ENCODE peak calls at places on chromosomes 11 and 22, in six cellular contexts. L is right atrium auricular region, X is brain microvascular endothelial cell, R is transverse colon, Q is H9, P is IMR-90. W is an unnamed sample.

GRCh38 chr11:10204021-10204420 is 90.0 kb downstream of the SBF2 start:
- DNase-seq in L (no peak), X (no peak), R (no peak), Q (no peak), P (no peak), W (no peak)

GRCh38 chr22:28299760-28300159 is 379.9 kb downstream of the TTC28 start:
- DNase-seq in L (peak), X (no peak), R (no peak), Q (no peak), P (peak), W (no peak)

GRCh38 chr22:21984793-21985192 is 2.2 kb upstream of the TOP3B start:
- DNase-seq in L (no peak), X (peak), R (no peak), Q (peak), P (peak), W (no peak)

GRCh38 chr22:23240639-23241389 is 60.5 kb downstream of the BCR start:
- DNase-seq in L (no peak), X (no peak), R (no peak), Q (peak), P (no peak), W (no peak)

GRCh38 chr11:69007978-69008381 is 5.1 kb downstream of the MRGPRF start:
- DNase-seq in L (no peak), X (no peak), R (no peak), Q (peak), P (peak), W (no peak)

GRCh38 chr22:36103891-36104290 is 56.7 kb downstream of the APOL3 start:
- DNase-seq in L (no peak), X (no peak), R (no peak), Q (no peak), P (no peak), W (no peak)

GRCh38 chr11:65580756-65581155 is 4.9 kb downstream of the EHBP1L1 start:
- DNase-seq in L (no peak), X (no peak), R (no peak), Q (no peak), P (no peak), W (no peak)

GRCh38 chr11:978781-979180 is 53.1 kb downstream of the AP2A2 start:
- DNase-seq in L (no peak), X (no peak), R (no peak), Q (no peak), P (no peak), W (no peak)

GRCh38 chr11:24634606-24635160 is 137.8 kb downstream of the LUZP2 start:
- DNase-seq in L (no peak), X (no peak), R (no peak), Q (no peak), P (no peak), W (no peak)

GRCh38 chr11:86509579-86509978 is 134.9 kb downstream of the CCDC81 start:
- DNase-seq in L (no peak), X (no peak), R (no peak), Q (no peak), P (no peak), W (no peak)

GRCh38 chr22:46072981-46073682 is 77.2 kb upstream of the PPARA start:
- DNase-seq in L (no peak), X (no peak), R (peak), Q (no peak), P (no peak), W (no peak)

GRCh38 chr11:124274000-124274399 is 17.8 kb downstream of the OR8G5 start:
- DNase-seq in L (no peak), X (no peak), R (no peak), Q (no peak), P (no peak), W (no peak)

GRCh38 chr11:124276081-124276480 is 19.9 kb downstream of the OR8G5 start:
- DNase-seq in L (no peak), X (no peak), R (no peak), Q (no peak), P (peak), W (no peak)

GRCh38 chr11:124278261-124278660 is 22.1 kb downstream of the OR8G5 start:
- DNase-seq in L (no peak), X (no peak), R (no peak), Q (no peak), P (peak), W (no peak)

GRCh38 chr11:124277207-124277606 is 21.0 kb downstream of the OR8G5 start:
- DNase-seq in L (no peak), X (no peak), R (no peak), Q (peak), P (no peak), W (no peak)

GRCh38 chr11:124277809-124278208 is 21.6 kb downstream of the OR8G5 start:
- DNase-seq in L (no peak), X (no peak), R (no peak), Q (peak), P (no peak), W (no peak)
- TF ChIP-seq CTCF in L (no peak), X (peak), R (peak), Q (peak), P (no peak), W (no peak)

GRCh38 chr11:44453213-44453612 is 112.2 kb upstream of the CD82 start:
- DNase-seq in L (no peak), X (no peak), R (no peak), Q (no peak), P (no peak), W (no peak)

GRCh38 chr11:44454686-44455085 is 110.8 kb upstream of the CD82 start:
- DNase-seq in L (no peak), X (no peak), R (no peak), Q (no peak), P (no peak), W (no peak)

GRCh38 chr11:44453871-44454270 is 111.6 kb upstream of the CD82 start:
- DNase-seq in L (no peak), X (no peak), R (no peak), Q (no peak), P (no peak), W (no peak)

GRCh38 chr11:44457862-44458261 is 107.6 kb upstream of the CD82 start:
- DNase-seq in L (no peak), X (no peak), R (no peak), Q (no peak), P (no peak), W (no peak)

DNA sequence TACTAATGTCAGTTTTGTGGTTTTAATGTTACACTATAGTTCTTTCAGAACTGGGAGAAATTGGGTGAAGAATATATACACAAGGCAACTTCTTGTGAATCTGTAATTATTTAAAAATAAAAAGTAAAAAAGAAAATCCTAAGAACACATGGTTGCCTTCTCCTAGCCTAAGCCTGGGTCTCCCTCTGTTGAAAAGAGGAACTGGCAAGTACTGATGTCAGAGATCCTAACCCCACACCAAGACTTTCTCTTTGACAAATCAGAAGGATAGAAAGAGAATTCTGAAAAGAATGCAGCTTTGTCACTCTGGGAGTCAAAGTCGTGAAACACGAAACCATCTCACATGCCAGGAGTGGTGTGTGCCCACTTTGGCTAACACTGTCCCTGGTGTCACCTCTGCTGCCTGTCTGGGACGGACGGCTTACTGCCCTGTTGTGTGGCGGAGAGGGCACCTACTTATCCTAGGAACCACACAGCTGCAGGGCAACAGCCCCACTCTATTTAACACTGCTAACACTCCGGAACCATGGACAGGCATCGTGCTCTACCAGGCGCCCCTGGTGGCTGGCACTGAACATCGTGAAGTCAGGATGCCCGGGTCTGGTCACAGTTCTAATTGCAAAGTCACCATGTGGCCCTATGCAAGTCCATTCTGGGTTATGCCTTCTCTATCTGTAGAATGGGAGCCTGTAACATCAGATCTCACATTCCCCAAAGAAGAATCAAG is 108.8 kb upstream of the CD82 start:
- DNase-seq in L (no peak), X (no peak), R (no peak), Q (no peak), P (no peak), W (no peak)
- TF ChIP-seq CTCF in L (no peak), X (peak), R (no peak), Q (peak), P (peak), W (peak)

GRCh38 chr11:46277623-46278386 is at the start of gene CREB3L1:
- DNase-seq in L (no peak), X (no peak), R (peak), Q (peak), P (no peak), W (peak)

GRCh38 chr11:46275964-46276641 is 1.4 kb upstream of the CREB3L1 start:
- DNase-seq in L (no peak), X (no peak), R (peak), Q (no peak), P (no peak), W (no peak)

GRCh38 chr11:46277313-46277622 is 194 bp upstream of the CREB3L1 start:
- DNase-seq in L (no peak), X (peak), R (no peak), Q (no peak), P (peak), W (no peak)

GRCh38 chr11:46279393-46280099 is 2.1 kb downstream of the CREB3L1 start:
- DNase-seq in L (peak), X (peak), R (peak), Q (no peak), P (peak), W (no peak)

GRCh38 chr11:46278387-46279173 is 1.1 kb downstream of the CREB3L1 start:
- DNase-seq in L (no peak), X (peak), R (peak), Q (peak), P (peak), W (peak)
- TF ChIP-seq CTCF in L (peak), X (peak), R (peak), Q (peak), P (peak), W (peak)

DNA sequence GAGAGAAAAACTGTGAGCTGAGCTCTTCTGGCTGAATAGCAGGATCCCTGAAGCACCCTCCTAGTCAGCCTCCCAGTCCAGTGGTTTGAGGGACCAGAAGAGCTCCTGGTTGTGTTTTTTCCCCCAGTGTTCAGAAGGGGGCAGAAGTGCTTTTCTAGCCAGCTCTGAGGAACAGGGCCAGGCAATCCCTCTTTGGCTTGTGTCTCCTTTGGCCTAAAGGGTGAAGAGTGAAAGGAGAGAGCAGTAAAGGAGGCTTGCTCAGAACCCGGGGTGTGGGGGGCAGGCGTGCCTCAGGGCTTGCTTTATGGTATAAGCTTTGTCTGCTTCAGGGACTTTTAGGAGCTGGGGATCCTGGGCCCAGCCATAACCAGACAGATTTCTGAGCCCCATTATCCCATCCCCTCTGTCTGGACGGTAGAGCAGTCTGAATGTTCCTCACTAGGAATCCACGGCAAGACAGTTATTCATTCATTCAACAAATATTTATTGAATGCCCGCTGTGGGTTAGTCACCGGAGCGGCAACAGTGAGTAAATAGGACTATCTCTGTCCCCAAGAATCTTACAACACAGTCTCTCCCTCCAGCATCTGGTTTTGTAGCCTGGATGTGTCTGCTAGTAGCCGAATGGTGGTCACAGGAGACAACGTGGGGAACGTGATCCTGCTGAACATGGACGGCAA is 14.5 kb downstream of the ACP2 start:
- DNase-seq in L (no peak), X (peak), R (peak), Q (peak), P (peak), W (no peak)
- TF ChIP-seq CTCF in L (peak), X (peak), R (no peak), Q (peak), P (peak), W (no peak)

DNA sequence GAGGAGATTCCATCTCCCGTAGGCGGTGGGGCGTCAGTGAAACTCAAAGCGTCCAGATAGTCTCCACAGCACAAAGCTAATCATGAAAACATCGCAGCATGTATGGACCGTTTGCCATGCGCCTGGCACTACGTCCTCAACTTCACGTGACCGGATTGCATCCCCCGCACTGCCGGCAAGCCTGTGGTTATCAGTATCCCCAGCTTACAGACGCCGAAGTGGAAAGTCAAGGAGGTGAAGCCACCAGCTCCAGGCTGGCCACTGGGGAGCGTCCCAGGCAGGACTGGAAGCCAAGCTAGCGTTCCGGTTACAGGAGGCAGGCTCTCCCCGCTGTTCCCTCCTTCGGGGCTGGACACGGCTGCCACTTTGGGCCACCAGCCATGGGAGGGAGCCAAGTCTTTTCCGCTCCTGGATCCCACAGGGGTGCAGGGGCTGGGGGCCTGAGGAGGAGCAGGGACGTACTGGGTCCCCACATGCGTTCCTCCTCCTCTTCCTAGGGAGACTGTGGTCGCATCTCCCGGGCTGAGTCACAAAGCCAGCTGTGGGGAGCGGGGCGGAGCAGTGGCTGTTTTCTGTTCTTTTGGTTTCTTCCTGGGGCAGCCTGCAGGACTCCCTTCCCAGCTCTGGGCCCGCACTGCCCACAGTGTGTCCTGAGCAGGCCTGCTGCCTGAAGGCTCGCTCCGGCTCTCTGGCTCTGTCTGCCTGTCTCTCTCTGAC is 4.3 kb upstream of the OSBPL5 start:
- DNase-seq in L (no peak), X (peak), R (peak), Q (peak), P (peak), W (no peak)
- TF ChIP-seq CTCF in L (no peak), X (no peak), R (no peak), Q (peak), P (peak), W (no peak)

DNA sequence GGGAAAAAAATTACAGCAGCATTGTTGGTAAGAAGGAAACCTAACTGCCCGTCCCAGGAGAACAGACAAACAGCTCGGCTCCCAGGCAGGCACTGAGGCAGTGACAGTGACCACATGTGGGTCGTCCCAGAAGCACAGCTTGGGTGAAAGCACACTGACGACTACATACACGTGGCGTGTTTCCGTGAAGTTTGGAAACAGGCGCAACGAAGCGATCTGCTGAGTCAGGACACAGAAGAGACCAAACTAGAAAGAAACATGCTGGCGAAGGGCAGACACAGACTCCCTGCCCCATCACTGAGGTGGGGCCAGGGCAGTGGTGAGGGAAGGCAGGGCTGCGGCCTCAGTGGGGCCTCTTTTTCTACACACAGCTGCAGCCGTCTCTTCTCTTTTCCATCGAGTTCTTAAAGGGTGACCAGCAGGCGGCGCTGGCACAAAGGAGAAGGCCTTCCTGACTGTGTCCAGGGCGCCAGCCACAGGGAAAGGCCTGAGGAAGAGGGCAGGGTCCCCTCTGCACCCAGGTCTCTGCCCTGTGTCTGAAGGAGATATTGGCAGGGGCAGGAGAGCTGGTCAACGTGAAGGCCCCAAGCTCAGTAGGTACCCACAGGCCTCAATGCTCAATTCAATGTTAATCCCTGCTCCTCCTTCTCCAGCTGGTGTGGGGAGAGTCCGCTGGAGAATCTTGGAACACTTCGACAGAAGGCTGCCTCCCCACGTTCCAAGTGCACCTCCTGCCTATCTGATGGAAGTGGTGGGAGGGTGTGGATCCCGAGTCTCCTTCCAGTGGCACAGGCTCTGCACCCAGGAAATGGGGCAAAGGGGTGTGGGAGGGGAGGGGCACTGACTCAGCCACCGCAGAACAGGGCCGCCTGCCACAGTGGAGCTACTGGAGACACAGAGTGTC is 19.9 kb downstream of the CARS1 start:
- DNase-seq in L (peak), X (peak), R (peak), Q (peak), P (peak), W (peak)
- TF ChIP-seq CTCF in L (peak), X (peak), R (peak), Q (peak), P (peak), W (peak)

DNA sequence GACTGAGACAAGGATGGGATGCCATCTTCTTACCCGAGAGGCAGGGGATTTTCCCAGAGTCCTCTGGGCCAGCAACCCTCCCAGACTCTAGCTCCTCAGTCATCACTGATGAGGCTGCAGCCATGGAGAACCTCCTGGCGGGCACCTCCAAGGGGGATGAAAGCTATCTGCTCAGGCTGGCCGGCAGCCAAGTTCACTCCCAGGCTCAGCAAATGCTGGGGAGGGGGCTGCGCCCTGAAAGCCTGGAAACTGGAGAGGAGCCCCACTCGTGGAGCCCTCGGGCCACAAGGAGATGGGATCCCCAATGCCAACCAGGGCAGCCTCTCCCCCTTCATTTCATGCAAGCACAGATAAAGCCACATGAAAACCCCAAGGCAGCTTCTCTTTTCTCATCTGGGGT is 75.0 kb downstream of the CACNA1I start:
- DNase-seq in L (no peak), X (no peak), R (no peak), Q (no peak), P (no peak), W (no peak)
- TF ChIP-seq CTCF in L (no peak), X (no peak), R (no peak), Q (no peak), P (no peak), W (no peak)

W was measured in GM13976.